ENCODE peak calls at places on chromosomes 16 and 17, in six cellular contexts. Y, E, K, X, B and R are unnamed samples.

GRCh38 chr16:16014329-16015224 is 65.2 kb downstream of the ABCC1 start:
- DNase-seq in Y (no peak), E (no peak), K (no peak), X (no peak), B (peak; percentile 76), R (no peak)

GRCh38 chr16:87895641-87896141 is 26.4 kb upstream of the SLC7A5 start:
- DNase-seq in Y (no peak), E (no peak), K (peak; percentile 81), X (no peak), B (no peak), R (peak; percentile 70)

GRCh38 chr17:2227025-2227699 is 76.4 kb downstream of the SMG6 start:
- DNase-seq in Y (no peak), E (no peak), K (peak; percentile 20), X (no peak), B (no peak), R (no peak)

GRCh38 chr16:68332411-68333121 is 21.7 kb downstream of the PRMT7 start:
- DNase-seq in Y (no peak), E (no peak), K (no peak), X (peak; percentile 28), B (peak; percentile 42), R (no peak)

GRCh38 chr16:88451586-88452484 is 1.2 kb upstream of the ZFPM1 start:
- DNase-seq in Y (no peak), E (no peak), K (no peak), X (no peak), B (no peak), R (no peak)

GRCh38 chr16:47713225-47713595 is 252.1 kb downstream of the PHKB start:
- DNase-seq in Y (no peak), E (no peak), K (peak; percentile 72), X (no peak), B (no peak), R (no peak)

GRCh38 chr16:47995354-47995753 is 160.4 kb downstream of the ABCC12 start:
- DNase-seq in Y (no peak), E (no peak), K (no peak), X (no peak), B (no peak), R (no peak)

GRCh38 chr17:66365903-66366302 is 63.5 kb downstream of the PRKCA start:
- DNase-seq in Y (no peak), E (no peak), K (no peak), X (no peak), B (no peak), R (no peak)

GRCh38 chr17:78391843-78392242 is 13.4 kb downstream of the PGS1 start:
- DNase-seq in Y (no peak), E (no peak), K (peak; percentile 83), X (no peak), B (no peak), R (no peak)

GRCh38 chr17:78394209-78394608 is 15.8 kb downstream of the PGS1 start:
- DNase-seq in Y (no peak), E (no peak), K (no peak), X (no peak), B (no peak), R (no peak)

GRCh38 chr17:78390241-78391050 is 12.0 kb downstream of the PGS1 start:
- DNase-seq in Y (peak; percentile 89), E (no peak), K (peak; percentile 95), X (no peak), B (no peak), R (no peak)

GRCh38 chr17:78391051-78391431 is 12.6 kb downstream of the PGS1 start:
- DNase-seq in Y (no peak), E (no peak), K (no peak), X (no peak), B (no peak), R (no peak)

GRCh38 chr17:78392295-78392694 is 13.8 kb downstream of the PGS1 start:
- DNase-seq in Y (no peak), E (no peak), K (no peak), X (no peak), B (no peak), R (no peak)
- TF ChIP-seq CTCF in Y (no peak), E (no peak), K (no peak), X (no peak), B (no peak), R (no peak)

DNA sequence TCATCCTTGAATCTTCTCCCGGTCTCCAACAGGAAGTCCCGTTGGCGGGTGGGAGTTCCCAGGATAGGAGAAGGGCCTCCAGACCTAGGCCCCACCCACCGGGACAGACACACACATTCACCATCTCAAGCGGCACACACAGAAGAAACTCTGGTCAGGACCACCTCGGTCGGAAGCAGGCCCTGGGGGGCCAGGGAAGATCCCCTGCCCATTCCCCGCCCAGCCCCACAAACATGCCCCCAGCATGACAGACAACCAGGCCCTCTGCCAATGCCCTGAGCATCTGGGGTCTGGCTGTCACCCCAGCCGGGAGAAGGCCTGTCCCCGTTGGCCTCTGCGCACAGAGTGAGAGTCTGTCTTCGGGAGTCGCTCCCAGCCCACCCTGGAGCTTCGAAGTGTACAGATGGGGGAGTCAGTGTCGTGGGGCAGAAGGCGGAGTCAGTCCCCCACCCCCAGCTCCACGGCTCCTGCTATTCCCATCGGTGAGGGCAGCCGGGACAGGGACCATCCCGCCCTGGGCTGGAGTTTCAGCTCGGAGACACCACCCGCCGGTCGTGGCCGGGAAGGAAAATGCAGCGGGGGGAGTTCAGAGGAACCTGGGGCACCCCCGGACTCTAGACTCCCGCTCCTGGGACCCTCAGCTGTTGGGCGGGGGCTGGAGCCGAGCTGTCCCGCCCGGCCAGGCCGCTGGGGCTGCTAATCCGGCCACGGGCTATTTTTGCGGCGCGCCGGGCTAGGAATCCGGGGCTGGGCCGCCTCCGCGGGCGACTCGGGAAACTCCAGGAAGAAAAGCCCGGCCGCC is 690 bp downstream of the RHBDF1 start:
- DNase-seq in Y (no peak), E (no peak), K (peak; percentile 70), X (no peak), B (peak; percentile 65), R (no peak)
- TF ChIP-seq CTCF in Y (peak; percentile 11), E (no peak), K (peak; percentile 18), X (no peak), B (no peak), R (no peak)

GRCh38 chr16:86508028-86508946 is 2.0 kb upstream of the FOXF1 start:
- DNase-seq in Y (no peak), E (no peak), K (no peak), X (no peak), B (no peak), R (no peak)
- TF ChIP-seq CTCF in Y (no peak), E (no peak), K (no peak), X (no peak), B (no peak), R (no peak)

DNA sequence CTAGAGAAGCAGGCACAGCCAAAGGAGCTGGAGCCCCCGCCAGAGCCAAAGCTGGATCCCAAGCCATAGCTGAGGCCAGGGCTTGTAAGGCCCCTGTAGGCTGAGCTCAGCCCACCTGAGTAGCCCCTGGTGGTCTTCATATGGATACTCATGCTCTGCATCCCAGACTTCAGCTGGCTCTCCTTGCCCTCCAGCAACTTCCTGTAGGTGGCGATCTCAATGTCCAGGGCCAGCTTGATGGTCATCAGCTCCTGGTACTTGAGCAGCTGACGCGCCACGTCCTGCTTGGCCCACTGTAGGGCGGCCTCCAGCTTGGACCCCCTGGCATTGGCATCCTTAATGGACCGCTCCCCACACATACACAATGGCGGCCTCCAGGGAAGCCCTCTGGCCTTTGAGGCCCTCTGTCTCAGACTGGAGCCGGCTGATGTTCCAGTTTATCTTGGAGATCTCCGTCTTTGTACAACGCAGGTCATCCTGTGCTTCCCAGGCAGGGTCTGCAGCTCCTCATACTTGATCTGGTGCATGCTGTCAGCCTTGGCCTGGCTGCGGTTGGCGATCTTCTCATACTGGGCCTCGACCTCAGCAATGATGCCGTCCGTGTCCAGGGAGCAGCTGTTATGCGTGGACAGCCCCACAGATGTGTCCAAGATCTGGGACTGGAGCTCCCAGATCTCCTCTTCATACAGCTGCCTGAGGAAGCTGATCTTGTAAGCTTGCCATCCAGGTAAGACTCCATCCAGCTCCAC is 28.9 kb downstream of the IKZF3 start:
- DNase-seq in Y (no peak), E (no peak), K (no peak), X (no peak), B (no peak), R (no peak)
- TF ChIP-seq CTCF in Y (no peak), E (no peak), K (no peak), X (peak; percentile 24), B (no peak), R (no peak)

DNA sequence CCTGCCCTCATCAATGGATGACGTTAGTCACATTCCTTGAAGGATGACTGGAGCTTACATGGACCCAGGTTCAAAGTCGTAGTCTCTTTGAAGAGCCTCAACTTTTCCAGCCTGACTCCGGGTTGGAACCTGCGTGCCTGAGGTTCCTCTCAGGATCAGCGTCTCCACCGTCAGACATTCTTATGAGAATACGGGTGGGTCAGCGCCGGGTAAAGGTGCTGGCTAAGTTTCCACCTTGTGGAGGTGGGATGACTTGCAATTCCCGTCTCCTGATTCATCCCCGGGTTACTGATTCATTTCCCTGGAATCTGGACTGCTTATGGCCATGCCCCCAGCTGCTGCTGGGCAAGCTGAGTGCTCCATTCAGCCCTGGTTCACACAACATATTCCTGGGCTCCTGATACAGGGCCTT is 38.9 kb upstream of the CMIP start:
- DNase-seq in Y (peak; percentile 52), E (peak; percentile 12), K (peak; percentile 79), X (no peak), B (no peak), R (no peak)
- TF ChIP-seq CTCF in Y (peak; percentile 8), E (peak; percentile 38), K (peak; percentile 53), X (no peak), B (no peak), R (no peak)

GRCh38 chr17:44219126-44219635 is 294 bp downstream of the UBTF start:
- DNase-seq in Y (no peak), E (peak; percentile 62), K (no peak), X (peak; percentile 71), B (peak; percentile 62), R (peak; percentile 91)
- TF ChIP-seq CTCF in Y (peak; percentile 16), E (peak; percentile 55), K (peak; percentile 48), X (peak; percentile 19), B (peak; percentile 88), R (no peak)

DNA sequence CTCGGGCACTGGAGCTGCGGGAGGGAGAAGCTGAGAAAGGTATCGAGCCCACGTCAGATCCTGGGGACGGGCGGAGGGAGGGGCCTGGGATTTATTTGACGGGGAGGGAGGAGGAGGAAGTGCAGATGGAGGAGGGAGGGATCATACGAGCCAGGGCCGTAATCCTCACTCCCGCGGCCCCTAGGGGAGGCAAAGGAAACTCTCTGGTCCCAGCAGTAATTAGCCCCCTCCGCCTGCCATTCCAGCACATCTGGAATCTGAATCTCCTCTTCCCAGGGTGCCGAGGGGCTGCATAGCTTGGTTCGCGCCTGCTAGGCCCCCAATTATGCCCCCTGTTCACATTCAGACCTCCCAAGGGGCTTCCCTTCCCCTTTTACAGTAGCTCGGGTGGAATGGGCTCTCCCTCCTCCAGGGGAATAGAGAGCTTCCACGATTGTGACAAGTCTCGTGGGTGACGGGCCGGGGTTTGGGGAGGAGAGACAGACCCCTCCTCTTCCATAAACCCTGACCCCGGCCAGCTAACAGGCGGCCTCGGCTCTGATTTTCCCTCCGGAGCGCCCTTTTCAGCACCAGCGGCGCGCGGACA is at the start of gene SEZ6L2:
- DNase-seq in Y (peak; percentile 52), E (no peak), K (peak; percentile 28), X (no peak), B (no peak), R (peak; percentile 44)
- TF ChIP-seq CTCF in Y (peak; percentile 30), E (peak; percentile 31), K (peak; percentile 41), X (no peak), B (no peak), R (no peak)

DNA sequence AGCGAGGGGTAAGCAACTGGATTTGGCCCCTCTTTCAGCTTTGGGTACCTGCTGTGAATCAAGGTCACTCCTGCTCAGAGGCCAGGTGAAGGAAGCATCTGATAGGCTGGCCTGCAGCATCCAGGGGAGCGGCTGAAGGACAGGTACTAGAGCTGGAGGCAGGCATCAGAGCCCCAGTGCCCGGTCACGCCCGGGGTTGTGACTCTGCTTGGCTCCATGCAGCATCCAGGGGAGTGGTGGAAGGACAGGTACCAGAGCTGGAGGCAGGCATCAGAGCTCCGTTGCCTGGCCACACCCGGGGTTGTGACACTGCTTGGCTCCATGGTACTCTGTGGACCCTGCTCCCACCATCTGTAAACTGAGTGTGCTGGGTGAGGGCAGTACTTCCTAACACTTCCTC is 189.7 kb downstream of the XYLT1 start:
- DNase-seq in Y (no peak), E (no peak), K (no peak), X (no peak), B (no peak), R (no peak)
- TF ChIP-seq CTCF in Y (no peak), E (no peak), K (no peak), X (no peak), B (no peak), R (no peak)